ENCODE peak calls at places on chromosomes 12 and 14, in eight cellular contexts. One of them, this sample, is unnamed. For H3K4me1, the result is how much of the 10 kb centered on the place peaks cover.

GRCh38 chr12:22990501-22990900 is 365.5 kb downstream of the ETNK1 start:
- DNase-seq in heart right ventricle: no peak
- DNase-seq in A549: no peak
- DNase-seq in neuronal stem cell: no peak
- DNase-seq in endodermal cell: no peak
- DNase-seq in prostate gland: no peak
- DNase-seq in CD8-positive, alpha-beta memory T cell: no peak
- DNase-seq in psoas muscle: no peak
- DNase-seq in this sample: no peak

GRCh38 chr12:20028033-20028432 is 340.3 kb upstream of the PDE3A start:
- DNase-seq in heart right ventricle: no peak
- DNase-seq in A549: no peak
- DNase-seq in psoas muscle: no peak
- DNase-seq in CD8-positive, alpha-beta memory T cell: no peak
- DNase-seq in endodermal cell: no peak
- DNase-seq in neuronal stem cell: no peak
- DNase-seq in prostate gland: no peak
- DNase-seq in this sample: no peak

GRCh38 chr14:61812347-61813100 is 50.3 kb downstream of the SNAPC1 start:
- DNase-seq in heart right ventricle: no peak
- DNase-seq in psoas muscle: peak
- DNase-seq in neuronal stem cell: peak
- DNase-seq in CD8-positive, alpha-beta memory T cell: peak
- DNase-seq in endodermal cell: peak
- DNase-seq in prostate gland: no peak
- DNase-seq in A549: no peak
- DNase-seq in this sample: no peak

GRCh38 chr14:100078997-100079561 is 13.9 kb downstream of the EVL start:
- DNase-seq in prostate gland: no peak
- DNase-seq in A549: no peak
- DNase-seq in endodermal cell: peak
- DNase-seq in heart right ventricle: peak
- DNase-seq in CD8-positive, alpha-beta memory T cell: peak
- DNase-seq in psoas muscle: no peak
- DNase-seq in neuronal stem cell: no peak
- DNase-seq in this sample: no peak

GRCh38 chr12:15651381-15651780 is 137.8 kb downstream of the EPS8 start:
- DNase-seq in neuronal stem cell: no peak
- DNase-seq in endodermal cell: no peak
- DNase-seq in CD8-positive, alpha-beta memory T cell: no peak
- DNase-seq in A549: no peak
- DNase-seq in heart right ventricle: no peak
- DNase-seq in prostate gland: no peak
- DNase-seq in psoas muscle: no peak
- DNase-seq in this sample: no peak

GRCh38 chr12:110916295-110916875 is 4.0 kb downstream of the MYL2 start:
- DNase-seq in A549: no peak
- DNase-seq in heart right ventricle: no peak
- DNase-seq in prostate gland: no peak
- DNase-seq in endodermal cell: no peak
- DNase-seq in CD8-positive, alpha-beta memory T cell: no peak
- DNase-seq in psoas muscle: no peak
- DNase-seq in neuronal stem cell: no peak
- DNase-seq in this sample: no peak

GRCh38 chr12:123003257-123003656 is 22.8 kb downstream of the ARL6IP4 start:
- DNase-seq in endodermal cell: no peak
- DNase-seq in psoas muscle: peak
- DNase-seq in prostate gland: no peak
- DNase-seq in CD8-positive, alpha-beta memory T cell: no peak
- DNase-seq in A549: no peak
- DNase-seq in neuronal stem cell: no peak
- DNase-seq in heart right ventricle: no peak
- DNase-seq in this sample: no peak

GRCh38 chr12:93243689-93244513 is 133.8 kb upstream of the NUDT4 start:
- DNase-seq in neuronal stem cell: no peak
- DNase-seq in CD8-positive, alpha-beta memory T cell: peak
- DNase-seq in prostate gland: peak
- DNase-seq in heart right ventricle: no peak
- DNase-seq in psoas muscle: no peak
- DNase-seq in A549: no peak
- DNase-seq in endodermal cell: no peak
- DNase-seq in this sample: no peak

GRCh38 chr12:55927588-55928502 is at the start of gene PYM1:
- DNase-seq in prostate gland: peak
- DNase-seq in CD8-positive, alpha-beta memory T cell: peak
- DNase-seq in A549: peak
- DNase-seq in psoas muscle: peak
- DNase-seq in neuronal stem cell: peak
- DNase-seq in endodermal cell: peak
- DNase-seq in heart right ventricle: peak
- DNase-seq in this sample: peak

GRCh38 chr12:55926738-55927587 is 731 bp downstream of the PYM1 start:
- DNase-seq in neuronal stem cell: peak
- DNase-seq in endodermal cell: peak
- DNase-seq in heart right ventricle: peak
- DNase-seq in psoas muscle: peak
- DNase-seq in CD8-positive, alpha-beta memory T cell: peak
- DNase-seq in prostate gland: peak
- DNase-seq in A549: peak
- DNase-seq in this sample: peak

GRCh38 chr12:55931317-55931779 is 386 bp downstream of the DGKA start:
- DNase-seq in psoas muscle: peak
- DNase-seq in endodermal cell: no peak
- DNase-seq in CD8-positive, alpha-beta memory T cell: no peak
- DNase-seq in neuronal stem cell: no peak
- DNase-seq in heart right ventricle: no peak
- DNase-seq in A549: peak
- DNase-seq in prostate gland: no peak
- DNase-seq in this sample: peak

GRCh38 chr12:55930771-55931316 is at the start of gene DGKA:
- DNase-seq in psoas muscle: no peak
- DNase-seq in prostate gland: peak
- DNase-seq in CD8-positive, alpha-beta memory T cell: peak
- DNase-seq in A549: peak
- DNase-seq in endodermal cell: peak
- DNase-seq in neuronal stem cell: no peak
- DNase-seq in heart right ventricle: peak
- DNase-seq in this sample: no peak

GRCh38 chr12:55929306-55929791 is 1.6 kb upstream of the DGKA start:
- DNase-seq in prostate gland: no peak
- DNase-seq in CD8-positive, alpha-beta memory T cell: peak
- DNase-seq in psoas muscle: no peak
- DNase-seq in endodermal cell: no peak
- DNase-seq in A549: no peak
- DNase-seq in heart right ventricle: peak
- DNase-seq in neuronal stem cell: no peak
- DNase-seq in this sample: no peak
- H3K4me1 ChIP-seq in prostate gland: under half
- H3K4me1 ChIP-seq in CD8-positive, alpha-beta memory T cell: half or more
- H3K4me1 ChIP-seq in psoas muscle: under half
- H3K4me1 ChIP-seq in endodermal cell: under half
- H3K4me1 ChIP-seq in A549: half or more
- H3K4me1 ChIP-seq in heart right ventricle: half or more
- H3K4me1 ChIP-seq in neuronal stem cell: under half
- H3K4me1 ChIP-seq in this sample: under half

GRCh38 chr12:53184828-53185227 is 4.1 kb upstream of the CSAD start:
- DNase-seq in A549: no peak
- DNase-seq in prostate gland: no peak
- DNase-seq in CD8-positive, alpha-beta memory T cell: no peak
- DNase-seq in neuronal stem cell: no peak
- DNase-seq in heart right ventricle: no peak
- DNase-seq in endodermal cell: no peak
- DNase-seq in psoas muscle: no peak
- DNase-seq in this sample: no peak
- H3K4me3 ChIP-seq in A549: no peak
- H3K4me3 ChIP-seq in prostate gland: no peak
- H3K4me3 ChIP-seq in CD8-positive, alpha-beta memory T cell: no peak
- H3K4me3 ChIP-seq in neuronal stem cell: no peak
- H3K4me3 ChIP-seq in heart right ventricle: no peak
- H3K4me3 ChIP-seq in endodermal cell: no peak
- H3K4me3 ChIP-seq in psoas muscle: no peak
- H3K4me3 ChIP-seq in this sample: no peak

GRCh38 chr14:91256661-91257060 is 12.2 kb upstream of the GPR68 start:
- DNase-seq in CD8-positive, alpha-beta memory T cell: no peak
- DNase-seq in neuronal stem cell: no peak
- DNase-seq in heart right ventricle: no peak
- DNase-seq in endodermal cell: no peak
- DNase-seq in psoas muscle: no peak
- DNase-seq in prostate gland: no peak
- DNase-seq in A549: no peak
- DNase-seq in this sample: no peak

GRCh38 chr14:91257328-91258020 is 13.0 kb upstream of the GPR68 start:
- DNase-seq in prostate gland: no peak
- DNase-seq in neuronal stem cell: no peak
- DNase-seq in heart right ventricle: no peak
- DNase-seq in CD8-positive, alpha-beta memory T cell: no peak
- DNase-seq in psoas muscle: peak
- DNase-seq in endodermal cell: peak
- DNase-seq in A549: no peak
- DNase-seq in this sample: no peak

GRCh38 chr14:91258876-91259275 is 14.4 kb upstream of the GPR68 start:
- DNase-seq in CD8-positive, alpha-beta memory T cell: no peak
- DNase-seq in prostate gland: no peak
- DNase-seq in endodermal cell: no peak
- DNase-seq in heart right ventricle: no peak
- DNase-seq in neuronal stem cell: no peak
- DNase-seq in psoas muscle: peak
- DNase-seq in A549: no peak
- DNase-seq in this sample: no peak

GRCh38 chr14:91255820-91256219 is 11.3 kb upstream of the GPR68 start:
- DNase-seq in A549: no peak
- DNase-seq in endodermal cell: no peak
- DNase-seq in CD8-positive, alpha-beta memory T cell: no peak
- DNase-seq in neuronal stem cell: no peak
- DNase-seq in heart right ventricle: no peak
- DNase-seq in prostate gland: no peak
- DNase-seq in psoas muscle: no peak
- DNase-seq in this sample: no peak

GRCh38 chr14:91258021-91258618 is 13.6 kb upstream of the GPR68 start:
- DNase-seq in A549: no peak
- DNase-seq in psoas muscle: peak
- DNase-seq in heart right ventricle: no peak
- DNase-seq in neuronal stem cell: no peak
- DNase-seq in prostate gland: no peak
- DNase-seq in endodermal cell: no peak
- DNase-seq in CD8-positive, alpha-beta memory T cell: no peak
- DNase-seq in this sample: no peak
- H3K4me1 ChIP-seq in A549: under half
- H3K4me1 ChIP-seq in psoas muscle: under half
- H3K4me1 ChIP-seq in heart right ventricle: under half
- H3K4me1 ChIP-seq in neuronal stem cell: under half
- H3K4me1 ChIP-seq in prostate gland: under half
- H3K4me1 ChIP-seq in endodermal cell: under half
- H3K4me1 ChIP-seq in CD8-positive, alpha-beta memory T cell: under half
- H3K4me1 ChIP-seq in this sample: under half

GRCh38 chr12:10101648-10102220 is 2.9 kb upstream of the CLEC1A start:
- DNase-seq in prostate gland: no peak
- DNase-seq in psoas muscle: no peak
- DNase-seq in endodermal cell: no peak
- DNase-seq in CD8-positive, alpha-beta memory T cell: no peak
- DNase-seq in neuronal stem cell: no peak
- DNase-seq in A549: no peak
- DNase-seq in heart right ventricle: no peak
- DNase-seq in this sample: no peak

GRCh38 chr12:10095971-10096370 is 2.8 kb downstream of the CLEC1A start:
- DNase-seq in heart right ventricle: no peak
- DNase-seq in endodermal cell: no peak
- DNase-seq in prostate gland: no peak
- DNase-seq in psoas muscle: no peak
- DNase-seq in A549: no peak
- DNase-seq in CD8-positive, alpha-beta memory T cell: no peak
- DNase-seq in neuronal stem cell: no peak
- DNase-seq in this sample: no peak

GRCh38 chr12:10101042-10101579 is 2.3 kb upstream of the CLEC1A start:
- DNase-seq in heart right ventricle: no peak
- DNase-seq in CD8-positive, alpha-beta memory T cell: no peak
- DNase-seq in prostate gland: peak
- DNase-seq in psoas muscle: no peak
- DNase-seq in A549: no peak
- DNase-seq in neuronal stem cell: no peak
- DNase-seq in endodermal cell: no peak
- DNase-seq in this sample: no peak

GRCh38 chr12:10097521-10097920 is 1.3 kb downstream of the CLEC1A start:
- DNase-seq in prostate gland: no peak
- DNase-seq in heart right ventricle: no peak
- DNase-seq in CD8-positive, alpha-beta memory T cell: no peak
- DNase-seq in neuronal stem cell: no peak
- DNase-seq in psoas muscle: no peak
- DNase-seq in endodermal cell: no peak
- DNase-seq in A549: no peak
- DNase-seq in this sample: no peak

GRCh38 chr12:10098762-10099161 is at the start of gene CLEC1A:
- DNase-seq in CD8-positive, alpha-beta memory T cell: no peak
- DNase-seq in psoas muscle: no peak
- DNase-seq in neuronal stem cell: peak
- DNase-seq in A549: no peak
- DNase-seq in prostate gland: no peak
- DNase-seq in heart right ventricle: peak
- DNase-seq in endodermal cell: peak
- DNase-seq in this sample: no peak
- H3K4me3 ChIP-seq in CD8-positive, alpha-beta memory T cell: no peak
- H3K4me3 ChIP-seq in psoas muscle: peak
- H3K4me3 ChIP-seq in neuronal stem cell: no peak
- H3K4me3 ChIP-seq in A549: no peak
- H3K4me3 ChIP-seq in prostate gland: no peak
- H3K4me3 ChIP-seq in heart right ventricle: peak
- H3K4me3 ChIP-seq in endodermal cell: no peak
- H3K4me3 ChIP-seq in this sample: no peak

GRCh38 chr12:113089839-113090238 is 33.3 kb downstream of the DTX1 start:
- DNase-seq in CD8-positive, alpha-beta memory T cell: no peak
- DNase-seq in A549: no peak
- DNase-seq in psoas muscle: no peak
- DNase-seq in heart right ventricle: no peak
- DNase-seq in endodermal cell: no peak
- DNase-seq in prostate gland: no peak
- DNase-seq in neuronal stem cell: no peak
- DNase-seq in this sample: no peak
- H3K4me1 ChIP-seq in CD8-positive, alpha-beta memory T cell: half or more
- H3K4me1 ChIP-seq in A549: under half
- H3K4me1 ChIP-seq in psoas muscle: under half
- H3K4me1 ChIP-seq in heart right ventricle: under half
- H3K4me1 ChIP-seq in endodermal cell: under half
- H3K4me1 ChIP-seq in prostate gland: under half
- H3K4me1 ChIP-seq in neuronal stem cell: under half
- H3K4me1 ChIP-seq in this sample: under half